ENCODE peak calls at places on chromosome 22, in nine cellular contexts. X is EH; K is nucleus accumbens; Y is cardiac muscle cell; B is stomach; V is posterior vena cava; J is stimulated activated CD8-positive, alpha-beta memory T cell treated with anti-CD3 and anti-CD28 coated beads, Interleukin-15, amount 100 ng/mL, for 1 hour; P is MCF 10A; E is Calu3. G is an unnamed sample.

GRCh38 chr22:22469527-22469926 is 39.0 kb downstream of the ZNF280B start:
- DNase-seq in X (no peak), K (no peak), Y (no peak), B (no peak), V (no peak), J (no peak), P (no peak), E (no peak), G (no peak)

GRCh38 chr22:19963863-19964642 is 22.4 kb upstream of the TXNRD2 start:
- DNase-seq in X (no peak), K (no peak), Y (no peak), B (no peak), V (no peak), J (no peak), P (no peak), E (no peak), G (no peak)

GRCh38 chr22:46036558-46037408 is 59.8 kb upstream of the WNT7B start:
- DNase-seq in X (peak; percentile 36), K (no peak), Y (peak; percentile 39), B (peak; percentile 58), V (no peak), J (no peak), P (peak; percentile 67), E (peak; percentile 52), G (peak; percentile 28)

GRCh38 chr22:18992543-18993198 is 56.6 kb upstream of the PRODH start:
- DNase-seq in X (no peak), K (no peak), Y (no peak), B (no peak), V (no peak), J (no peak), P (no peak), E (no peak), G (no peak)

GRCh38 chr22:29190051-29190450 is 15.6 kb upstream of the EMID1 start:
- DNase-seq in X (no peak), K (no peak), Y (no peak), B (no peak), V (no peak), J (no peak), P (no peak), E (no peak), G (no peak)

GRCh38 chr22:19691007-19691720 is 23.1 kb upstream of the SEPTIN5 start:
- DNase-seq in X (no peak), K (no peak), Y (no peak), B (no peak), V (no peak), J (no peak), P (no peak), E (no peak), G (no peak)

GRCh38 chr22:30742291-30743256 is 47.9 kb downstream of the OSBP2 start:
- DNase-seq in X (peak; percentile 19), K (no peak), Y (no peak), B (no peak), V (no peak), J (no peak), P (peak; percentile 44), E (no peak), G (no peak)

GRCh38 chr22:45208993-45209838 is 31.5 kb downstream of the KIAA0930 start:
- DNase-seq in X (peak; percentile 87), K (peak; percentile 92), Y (no peak), B (no peak), V (peak; percentile 90), J (no peak), P (peak; percentile 64), E (peak; percentile 29), G (peak; percentile 42)

GRCh38 chr22:32082331-32082730 is 39.3 kb downstream of the SLC5A1 start:
- DNase-seq in X (no peak), K (no peak), Y (no peak), B (no peak), V (no peak), J (no peak), P (no peak), E (no peak), G (no peak)

GRCh38 chr22:32661296-32661695 is 140.2 kb upstream of the TIMP3 start:
- DNase-seq in X (peak; percentile 94), K (peak; percentile 7), Y (no peak), B (no peak), V (peak; percentile 91), J (no peak), P (no peak), E (peak; percentile 55), G (peak; percentile 67)

GRCh38 chr22:30573594-30574094 is 821 bp downstream of the GAL3ST1 start:
- DNase-seq in X (no peak), K (no peak), Y (no peak), B (peak; percentile 56), V (no peak), J (no peak), P (no peak), E (peak; percentile 61), G (no peak)

GRCh38 chr22:30286813-30287625 is 2.3 kb downstream of the CASTOR1 start:
- DNase-seq in X (peak; percentile 53), K (peak; percentile 31), Y (peak; percentile 62), B (peak; percentile 80), V (peak; percentile 94), J (peak; percentile 77), P (peak; percentile 68), E (peak; percentile 91), G (no peak)

GRCh38 chr22:22061085-22062077 is 78.8 kb upstream of the TOP3B start:
- DNase-seq in X (peak; percentile 46), K (peak; percentile 17), Y (no peak), B (no peak), V (no peak), J (no peak), P (peak; percentile 69), E (no peak), G (no peak)

GRCh38 chr22:25351631-25352293 is 132.3 kb downstream of the CRYBB2 start:
- DNase-seq in X (no peak), K (no peak), Y (no peak), B (peak; percentile 21), V (peak; percentile 43), J (no peak), P (no peak), E (no peak), G (no peak)

GRCh38 chr22:40911772-40912171 is 39.4 kb upstream of the RBX1 start:
- DNase-seq in X (peak; percentile 59), K (no peak), Y (no peak), B (no peak), V (no peak), J (no peak), P (no peak), E (no peak), G (no peak)

GRCh38 chr22:49703391-49703926 is 124.2 kb downstream of the BRD1 start:
- DNase-seq in X (no peak), K (no peak), Y (no peak), B (no peak), V (peak; percentile 58), J (no peak), P (no peak), E (no peak), G (no peak)

GRCh38 chr22:36397081-36397766 is 9.5 kb upstream of the MYH9 start:
- DNase-seq in X (peak; percentile 91), K (no peak), Y (no peak), B (no peak), V (no peak), J (no peak), P (peak; percentile 35), E (peak; percentile 50), G (no peak)

GRCh38 chr22:19022755-19023154 is 86.7 kb upstream of the PRODH start:
- DNase-seq in X (no peak), K (no peak), Y (no peak), B (no peak), V (no peak), J (no peak), P (no peak), E (no peak), G (no peak)

GRCh38 chr22:44758354-44758969 is 6.1 kb downstream of the ARHGAP8 start:
- DNase-seq in X (peak; percentile 63), K (no peak), Y (no peak), B (no peak), V (no peak), J (no peak), P (peak; percentile 62), E (no peak), G (peak; percentile 66)

GRCh38 chr22:39684702-39685281 is 114.2 kb downstream of the CACNA1I start:
- DNase-seq in X (no peak), K (no peak), Y (no peak), B (no peak), V (no peak), J (no peak), P (no peak), E (no peak), G (no peak)

GRCh38 chr22:39138357-39138997 is 14.0 kb downstream of the CBX7 start:
- DNase-seq in X (no peak), K (no peak), Y (no peak), B (no peak), V (peak; percentile 68), J (no peak), P (no peak), E (no peak), G (no peak)

GRCh38 chr22:27986937-27987336 is 67.9 kb upstream of the PITPNB start:
- DNase-seq in X (no peak), K (no peak), Y (no peak), B (peak; percentile 13), V (no peak), J (no peak), P (no peak), E (no peak), G (no peak)

GRCh38 chr22:22371031-22371541 is 126.5 kb downstream of the VPREB1 start:
- DNase-seq in X (no peak), K (peak; percentile 13), Y (no peak), B (no peak), V (no peak), J (no peak), P (no peak), E (no peak), G (no peak)

GRCh38 chr22:19876941-19877625 is 22.4 kb upstream of the GNB1L start:
- DNase-seq in X (no peak), K (no peak), Y (no peak), B (no peak), V (peak; percentile 80), J (no peak), P (no peak), E (no peak), G (no peak)

GRCh38 chr22:38751422-38752346 is 4.1 kb downstream of the SUN2 start:
- DNase-seq in X (no peak), K (no peak), Y (no peak), B (peak; percentile 63), V (peak; percentile 88), J (peak; percentile 43), P (no peak), E (no peak), G (peak; percentile 84)